ENCODE peak calls at places on chromosomes 12 and 14, in six cellular contexts. M, V, R, D, S and Z are unnamed samples.

GRCh38 chr12:172732-173161 is 41.2 kb downstream of the SLC6A12 start:
- DNase-seq in V (no peak), D (no peak), S (no peak), M (no peak), R (no peak), Z (no peak)

GRCh38 chr12:120267736-120268135 is 2.2 kb upstream of the PXN start:
- DNase-seq in M (no peak), V (no peak), S (no peak), R (no peak), D (no peak), Z (no peak)

GRCh38 chr12:19234991-19235876 is 105.7 kb downstream of the PLEKHA5 start:
- DNase-seq in R (peak; percentile 67), M (no peak), D (no peak), S (no peak), V (no peak), Z (no peak)

GRCh38 chr12:132513070-132513398 is 23.1 kb downstream of the FBRSL1 start:
- DNase-seq in D (no peak), V (no peak), R (peak; percentile 75), S (no peak), M (no peak), Z (no peak)

GRCh38 chr14:104864267-104865068 is 600 bp upstream of the CEP170B start:
- DNase-seq in S (peak; percentile 33), V (peak; percentile 37), M (peak; percentile 96), D (peak; percentile 88), R (no peak), Z (peak; percentile 57)

GRCh38 chr12:111462134-111462821 is 56.6 kb downstream of the SH2B3 start:
- DNase-seq in R (peak; percentile 87), M (no peak), V (no peak), D (no peak), S (no peak), Z (no peak)

GRCh38 chr12:110858848-110859247 is 12.1 kb downstream of the CCDC63 start:
- DNase-seq in R (no peak), V (no peak), D (no peak), S (no peak), M (no peak), Z (no peak)

GRCh38 chr12:42859612-42860011 is 270.1 kb upstream of the PRICKLE1 start:
- DNase-seq in S (no peak), M (no peak), R (peak; percentile 8), D (no peak), V (no peak), Z (no peak)

GRCh38 chr12:47236109-47236714 is 156.5 kb upstream of the AMIGO2 start:
- DNase-seq in R (peak; percentile 88), S (no peak), V (peak; percentile 46), D (no peak), M (no peak), Z (no peak)

GRCh38 chr12:23474438-23475000 is 475.0 kb downstream of the SOX5 start:
- DNase-seq in D (no peak), R (no peak), S (no peak), M (no peak), V (no peak), Z (no peak)
- TF ChIP-seq POLR2A in D (no peak), R (no peak), S (no peak), M (no peak), V (no peak), Z (no peak)

GRCh38 chr12:131159660-131160059 is 206.0 kb downstream of the ADGRD1 start:
- DNase-seq in D (no peak), M (no peak), V (no peak), S (peak; percentile 18), R (no peak), Z (no peak)

GRCh38 chr12:131167334-131167733 is 213.6 kb downstream of the ADGRD1 start:
- DNase-seq in M (no peak), R (no peak), S (no peak), D (no peak), V (no peak), Z (no peak)

GRCh38 chr12:131162113-131162512 is 208.4 kb downstream of the ADGRD1 start:
- DNase-seq in M (no peak), D (no peak), R (no peak), S (no peak), V (no peak), Z (no peak)

GRCh38 chr12:131163189-131163738 is 209.6 kb downstream of the ADGRD1 start:
- DNase-seq in S (no peak), M (no peak), V (no peak), R (no peak), D (no peak), Z (no peak)

GRCh38 chr12:131164096-131164872 is 210.6 kb downstream of the ADGRD1 start:
- DNase-seq in S (peak; percentile 10), V (no peak), M (no peak), R (no peak), D (no peak), Z (no peak)
- H3K4me3 ChIP-seq in S (no peak overlapping the region), V (no peak overlapping the region), M (no peak overlapping the region), R (no peak overlapping the region), D (no peak overlapping the region), Z (no peak overlapping the region)

GRCh38 chr12:53049582-53050318 is at the start of gene TNS2:
- DNase-seq in R (peak; percentile 40), S (no peak), V (peak; percentile 81), D (peak; percentile 76), M (peak; percentile 85), Z (peak; percentile 74)
- TF ChIP-seq POLR2A in R (no peak), S (no peak), V (peak; percentile 73), D (peak; percentile 8), M (no peak), Z (peak; percentile 34)

GRCh38 chr12:4322789-4323188 is 1.8 kb downstream of the TIGAR start:
- DNase-seq in R (no peak), M (no peak), D (no peak), V (no peak), S (no peak), Z (no peak)
- H3K4me3 ChIP-seq in R (no peak overlapping the region), M (no peak overlapping the region), D (no peak overlapping the region), V (no peak overlapping the region), S (no peak overlapping the region), Z (no peak overlapping the region)

DNA sequence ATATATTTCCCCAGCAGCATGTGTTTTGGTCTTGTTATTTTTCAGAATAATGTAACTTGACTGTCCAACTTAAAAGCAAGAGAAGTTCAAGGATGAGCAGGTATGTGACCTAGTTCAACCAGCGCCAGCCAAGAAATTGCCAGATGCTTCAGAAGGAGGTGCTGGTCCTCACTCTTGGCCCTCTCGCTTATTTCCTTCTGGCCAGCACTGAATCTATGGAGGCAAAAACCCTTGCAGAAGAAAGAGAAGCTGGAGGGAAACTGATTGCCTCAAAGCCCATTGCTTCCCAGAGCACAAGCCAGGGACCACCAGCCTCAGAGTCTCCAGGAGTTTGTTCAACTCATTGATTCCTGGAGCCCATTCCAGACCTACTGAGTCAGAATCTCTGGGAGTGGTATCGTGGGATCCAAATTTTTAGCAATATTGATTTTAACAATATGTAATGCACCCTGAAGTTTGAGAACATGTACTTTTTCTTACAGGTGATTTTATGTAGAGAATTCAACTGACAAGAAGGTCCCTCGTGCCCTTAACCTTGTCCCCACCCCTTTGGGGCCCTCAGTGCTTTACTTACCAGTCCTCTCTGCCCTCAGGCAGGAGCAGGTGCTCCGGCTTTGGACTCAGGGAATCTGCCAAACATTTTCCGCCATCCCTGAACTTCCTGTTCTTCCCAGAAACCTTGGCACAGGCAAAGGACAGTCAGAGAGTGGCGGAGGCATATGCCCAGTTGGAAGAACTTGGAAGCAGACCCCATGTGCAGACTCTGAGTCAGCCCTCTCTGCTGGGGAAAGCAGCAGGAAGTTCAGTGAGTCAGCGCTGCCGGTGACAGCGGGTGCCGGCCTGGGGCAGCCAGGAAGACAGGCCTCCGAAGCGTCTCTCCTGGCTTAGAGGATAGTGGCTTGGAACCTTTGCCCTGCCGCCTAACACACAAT is 10.3 kb downstream of the BEST3 start:
- DNase-seq in S (peak; percentile 80), D (peak; percentile 31), V (peak; percentile 22), M (peak; percentile 69), R (peak; percentile 94), Z (peak; percentile 17)
- TF ChIP-seq POLR2A in S (no peak), D (no peak), V (no peak), M (no peak), R (no peak), Z (no peak)

GRCh38 chr14:24440606-24441399 is 1.8 kb downstream of the SDR39U1 start:
- DNase-seq in S (no peak), M (no peak), R (no peak), D (no peak), V (no peak), Z (no peak)
- H3K4me3 ChIP-seq in S (peak overlapping the region; percentile 76), M (no peak overlapping the region), R (no peak overlapping the region), D (peak overlapping the region; percentile 60), V (no peak overlapping the region), Z (no peak overlapping the region)

DNA sequence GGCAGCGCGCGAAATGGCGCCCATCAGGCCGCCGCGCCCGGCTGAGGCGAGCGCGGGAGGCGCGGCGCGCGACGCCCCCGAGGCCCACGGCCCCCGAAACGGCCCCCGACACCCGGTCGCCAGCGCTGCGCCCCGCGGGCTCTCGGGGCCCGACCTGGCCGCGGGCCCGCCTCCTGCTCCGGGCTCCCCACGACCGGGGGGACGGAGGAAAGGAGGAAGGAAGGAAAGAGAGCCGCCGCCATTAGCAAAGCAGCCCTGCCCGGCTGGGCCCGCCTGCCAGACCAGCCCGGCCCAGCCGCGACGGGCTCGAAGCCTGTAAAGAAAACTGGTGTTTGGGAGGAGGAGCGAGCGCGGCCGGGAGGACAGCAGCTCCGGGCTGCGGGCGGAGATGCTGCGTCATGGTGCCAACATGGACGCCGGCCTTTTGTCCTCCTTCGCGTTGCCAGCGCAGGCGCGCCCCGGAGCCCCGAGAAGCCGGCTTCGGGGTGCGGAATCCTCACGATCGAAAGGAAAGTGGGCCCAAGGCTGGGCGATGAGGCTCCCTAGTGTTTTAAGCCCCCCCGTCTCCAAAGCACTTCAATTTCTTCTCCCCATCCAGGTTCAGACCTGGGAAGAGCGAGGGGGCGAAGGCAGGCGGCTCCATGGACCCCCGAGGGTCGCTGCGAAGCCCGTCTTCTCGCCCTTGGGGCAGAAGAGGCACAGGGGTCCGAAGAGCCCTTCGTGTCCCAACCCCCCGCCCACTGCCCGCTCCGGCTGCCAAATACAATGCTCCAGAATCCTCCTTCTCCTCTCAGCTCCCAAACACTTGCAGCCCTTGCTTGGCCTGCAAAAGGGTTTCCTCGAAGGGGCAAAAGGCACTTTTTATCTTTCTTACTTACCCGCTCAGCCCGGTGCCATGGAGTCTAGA is 2.9 kb upstream of the SETD1B start:
- DNase-seq in R (peak; percentile 83), S (no peak), M (peak; percentile 90), V (peak; percentile 75), D (peak; percentile 83), Z (peak; percentile 76)
- TF ChIP-seq POLR2A in R (peak; percentile 86), S (peak; percentile 25), M (peak; percentile 84), V (peak; percentile 37), D (peak; percentile 7), Z (peak; percentile 35)

DNA sequence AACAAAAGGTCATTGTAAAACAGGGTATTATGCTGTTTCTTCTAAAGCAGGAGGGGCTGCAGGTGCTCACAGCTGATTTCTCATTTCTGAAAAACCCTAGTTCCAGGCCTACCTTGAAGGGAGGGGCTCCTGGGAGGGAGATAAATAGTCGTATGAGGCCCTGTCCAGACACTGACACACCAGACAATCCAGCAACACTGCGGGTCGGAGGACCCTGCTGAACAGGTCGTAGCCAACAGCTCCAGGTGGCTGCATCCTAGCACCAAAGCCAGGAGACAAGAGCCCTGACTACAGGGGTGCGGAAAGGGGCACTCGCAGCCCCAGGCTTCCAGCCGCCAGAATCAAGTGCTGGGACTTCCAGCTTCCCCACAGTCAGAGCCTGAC is 41.2 kb downstream of the PSMA6 start:
- DNase-seq in V (no peak), S (no peak), R (no peak), D (no peak), M (no peak), Z (no peak)
- H3K4me3 ChIP-seq in V (no peak overlapping the region), S (no peak overlapping the region), R (no peak overlapping the region), D (no peak overlapping the region), M (no peak overlapping the region), Z (no peak overlapping the region)

GRCh38 chr12:2004113-2004929 is at the start of gene DCP1B:
- DNase-seq in D (peak; percentile 97), R (peak; percentile 98), V (peak; percentile 97), M (peak; percentile 96), S (peak; percentile 90), Z (peak; percentile 96)
- TF ChIP-seq POLR2A in D (no peak), R (peak; percentile 75), V (peak; percentile 89), M (peak; percentile 45), S (peak; percentile 38), Z (peak; percentile 50)